ENCODE peak calls at places on chromosomes 2 and 18, in nine cellular contexts. Z is A549, H is hepatocyte, G is AG04450, Y is H9, S is stomach, K is tibial artery, F is lung, O is tibial nerve. E is an unnamed sample.

GRCh38 chr2:5710615-5711014 is 18.4 kb downstream of the SOX11 start:
- DNase-seq in O (no peak), G (no peak), H (no peak), Z (no peak), S (no peak), Y (no peak), F (no peak), K (no peak), E (no peak)

GRCh38 chr2:106140091-106140490 is 54.0 kb downstream of the UXS1 start:
- DNase-seq in F (no peak), O (no peak), G (no peak), Y (no peak), Z (no peak), H (no peak), S (no peak), K (no peak), E (no peak)

GRCh38 chr2:169095631-169096105 is 26.3 kb downstream of the DHRS9 start:
- DNase-seq in H (peak; percentile 23), F (no peak), O (no peak), K (no peak), Y (no peak), S (no peak), Z (peak; percentile 30), G (peak; percentile 21), E (no peak)

GRCh38 chr2:9205963-9206948 is at the start of gene ASAP2:
- DNase-seq in Y (peak; percentile 65), Z (peak; percentile 76), S (peak; percentile 79), F (peak; percentile 72), K (peak; percentile 68), H (peak; percentile 91), G (no peak), O (peak; percentile 55), E (peak; percentile 88)

GRCh38 chr2:232330068-232330999 is 48.2 kb upstream of the ALPP start:
- DNase-seq in G (no peak), O (no peak), Z (no peak), F (no peak), S (no peak), K (no peak), Y (peak; percentile 80), H (no peak), E (peak; percentile 72)

GRCh38 chr2:39705638-39706037 is 39.9 kb downstream of the TMEM178A start:
- DNase-seq in K (no peak), O (no peak), G (no peak), H (no peak), Y (no peak), Z (no peak), F (no peak), S (no peak), E (no peak)

GRCh38 chr2:17538022-17538843 is 2.3 kb upstream of the VSNL1 start:
- DNase-seq in S (no peak), H (peak; percentile 18), Y (peak; percentile 58), G (no peak), K (no peak), F (no peak), Z (peak; percentile 20), O (no peak), E (no peak)

GRCh38 chr2:11865820-11866219 is 119.4 kb downstream of the LPIN1 start:
- DNase-seq in S (no peak), H (no peak), G (no peak), O (no peak), K (no peak), Y (no peak), Z (no peak), F (peak; percentile 23), E (peak; percentile 59)

GRCh38 chr18:13278231-13278630 is 59.7 kb downstream of the LDLRAD4 start:
- DNase-seq in G (no peak), O (no peak), H (no peak), F (no peak), S (no peak), K (peak; percentile 8), Y (no peak), Z (no peak), E (no peak)

GRCh38 chr18:13280066-13280795 is 61.7 kb downstream of the LDLRAD4 start:
- DNase-seq in H (no peak), G (no peak), F (no peak), S (no peak), Y (no peak), O (no peak), Z (no peak), K (peak; percentile 3), E (no peak)

GRCh38 chr18:13276530-13277520 is 58.3 kb downstream of the LDLRAD4 start:
- DNase-seq in H (no peak), Z (no peak), G (no peak), K (peak; percentile 9), Y (no peak), O (no peak), F (no peak), S (no peak), E (no peak)

GRCh38 chr18:13281406-13281805 is 62.8 kb downstream of the LDLRAD4 start:
- DNase-seq in K (no peak), G (no peak), Y (no peak), O (no peak), Z (no peak), H (no peak), S (no peak), F (no peak), E (no peak)

DNA sequence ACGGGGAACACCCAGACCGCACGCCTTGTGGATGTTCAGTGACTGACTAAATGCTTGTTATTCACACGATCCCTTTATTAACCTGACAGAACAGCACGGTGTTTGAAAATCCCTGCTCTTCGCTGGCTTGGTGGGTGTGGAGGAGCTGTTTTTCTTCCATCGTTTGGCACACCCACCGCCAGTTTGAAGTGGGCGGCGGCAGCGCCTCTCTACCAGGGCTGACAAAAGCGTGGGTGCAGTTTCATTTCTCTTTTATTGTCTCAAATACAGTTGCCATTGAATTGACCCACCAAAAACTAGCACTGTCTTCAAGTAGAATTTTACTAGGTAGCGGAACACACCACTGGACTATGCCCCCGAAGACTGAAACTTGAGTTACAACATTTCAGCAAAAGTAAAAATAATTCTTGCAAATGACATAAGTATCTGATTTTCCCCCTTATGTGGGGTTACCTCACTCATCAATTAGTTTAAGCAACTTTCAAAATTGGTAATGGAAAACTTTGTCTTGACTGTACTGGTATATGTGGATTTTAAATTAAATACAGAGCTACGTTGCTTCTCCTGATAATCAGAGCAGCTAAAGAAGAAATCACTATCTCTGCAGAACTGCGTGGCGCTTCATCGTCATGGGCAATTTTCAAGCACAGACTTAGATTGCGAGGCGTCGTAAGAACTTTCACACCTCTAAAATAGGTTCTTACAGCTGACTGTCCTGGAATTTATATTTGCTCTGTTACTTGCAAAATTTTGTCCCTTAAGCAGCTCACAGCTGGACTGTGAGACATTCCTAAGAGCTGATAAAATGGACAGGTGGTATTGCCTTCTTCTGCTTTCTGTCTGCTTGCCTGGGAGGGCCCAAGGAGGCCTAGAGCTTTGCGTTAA is 60.9 kb downstream of the LDLRAD4 start:
- DNase-seq in G (no peak), K (peak; percentile 21), S (no peak), Z (no peak), H (no peak), O (no peak), Y (no peak), F (no peak), E (no peak)
- H3K9me3 ChIP-seq in G (no peaks in the 10 kb centered on the region), K (no peaks in the 10 kb centered on the region), S (no peaks in the 10 kb centered on the region), Z (no peaks in the 10 kb centered on the region), H (no peaks in the 10 kb centered on the region), O (no peaks in the 10 kb centered on the region), Y (no peaks in the 10 kb centered on the region), F (peaks cover 4% of the 10 kb centered on the region), E (peaks cover 8% of the 10 kb centered on the region)

DNA sequence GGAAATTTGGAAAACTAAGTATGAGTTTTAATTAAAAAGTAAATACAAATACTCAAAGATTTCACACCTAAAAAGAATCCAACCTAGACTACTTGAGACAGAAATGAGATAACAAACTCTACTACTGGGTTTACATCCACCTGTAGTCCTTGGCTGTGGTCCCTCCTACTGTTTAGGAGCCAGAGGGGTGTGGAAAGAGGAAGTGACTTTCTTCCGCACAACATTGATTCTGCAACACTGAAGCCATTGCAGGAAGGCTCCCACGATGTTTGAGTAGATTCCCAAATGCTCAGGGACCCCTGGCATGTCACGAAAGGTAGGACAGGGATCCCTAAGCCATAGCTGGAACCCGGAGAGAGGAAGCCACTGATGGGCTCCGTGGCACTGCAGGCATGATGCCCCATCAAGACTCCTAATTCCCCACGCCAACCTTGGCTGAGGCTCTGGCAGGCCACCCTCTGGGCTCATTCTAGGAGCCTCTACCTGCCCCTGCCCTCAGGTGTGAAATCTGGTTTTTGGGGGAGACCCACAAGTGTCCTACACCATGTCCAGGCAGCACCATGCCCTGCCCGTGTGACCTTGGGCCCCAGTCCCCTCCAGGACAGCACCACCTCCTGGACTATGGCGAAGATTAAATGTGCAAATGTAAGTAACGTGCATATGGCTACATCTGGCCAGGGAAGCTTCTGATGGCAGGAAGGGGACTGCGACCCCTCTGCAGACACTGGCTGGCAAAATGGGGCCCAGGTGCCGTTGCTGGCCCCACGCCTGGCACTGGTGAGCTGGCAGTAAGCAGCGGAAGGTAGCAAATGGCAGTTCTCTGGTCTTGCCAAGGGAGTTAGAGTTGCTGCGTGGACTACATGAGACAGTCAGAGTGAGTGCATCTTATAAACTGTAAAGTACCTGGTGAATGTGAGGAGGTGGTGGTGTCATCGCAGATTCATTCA is 38.2 kb upstream of the MAL start:
- DNase-seq in H (no peak), S (no peak), K (no peak), O (no peak), Y (no peak), Z (no peak), G (no peak), F (no peak), E (no peak)
- H3K9me3 ChIP-seq in H (no peaks in the 10 kb centered on the region), S (no peaks in the 10 kb centered on the region), K (no peaks in the 10 kb centered on the region), O (no peaks in the 10 kb centered on the region), Y (no peaks in the 10 kb centered on the region), Z (no peaks in the 10 kb centered on the region), G (no peaks in the 10 kb centered on the region), F (no peaks in the 10 kb centered on the region), E (no peaks in the 10 kb centered on the region)

DNA sequence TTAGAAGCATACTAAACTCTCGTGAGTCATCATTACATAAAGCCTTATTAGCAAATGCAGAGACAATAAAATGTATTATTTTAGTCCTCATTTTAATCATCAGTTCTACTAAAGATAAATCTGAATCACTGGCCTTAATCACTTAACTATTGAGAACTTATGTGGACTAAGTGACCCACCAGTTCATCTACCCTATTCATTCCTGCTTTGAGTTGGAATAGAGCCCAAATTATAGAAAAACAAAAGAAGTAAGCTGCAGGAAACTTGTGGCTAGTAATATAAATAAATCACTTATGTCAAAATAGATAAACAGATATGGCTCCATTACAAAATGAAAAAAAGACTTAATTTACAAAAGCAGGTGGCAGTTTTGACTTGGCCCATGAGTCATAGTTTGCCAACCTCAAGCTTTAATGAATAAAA is 851.8 kb upstream of the CRIM1 start:
- DNase-seq in Y (no peak), O (no peak), S (no peak), H (no peak), F (no peak), Z (no peak), K (no peak), G (no peak), E (no peak)
- H3K9me3 ChIP-seq in Y (no peaks in the 10 kb centered on the region), O (no peaks in the 10 kb centered on the region), S (no peaks in the 10 kb centered on the region), H (no peaks in the 10 kb centered on the region), F (no peaks in the 10 kb centered on the region), Z (no peaks in the 10 kb centered on the region), K (no peaks in the 10 kb centered on the region), G (peaks cover 6% of the 10 kb centered on the region), E (no peaks in the 10 kb centered on the region)

GRCh38 chr2:173862612-173863217 is 102.5 kb downstream of the SP3 start:
- DNase-seq in O (peak; percentile 19), Z (no peak), Y (no peak), S (no peak), H (no peak), K (no peak), F (no peak), G (no peak), E (no peak)

GRCh38 chr2:173865976-173866857 is 99.0 kb downstream of the SP3 start:
- DNase-seq in G (no peak), Z (no peak), S (no peak), O (no peak), H (no peak), Y (no peak), K (no peak), F (no peak), E (no peak)

GRCh38 chr2:173869830-173870229 is 95.3 kb downstream of the SP3 start:
- DNase-seq in K (no peak), H (no peak), S (no peak), Z (no peak), F (no peak), G (no peak), O (no peak), Y (no peak), E (no peak)

GRCh38 chr2:173869244-173869643 is 95.9 kb downstream of the SP3 start:
- DNase-seq in S (no peak), K (no peak), Z (no peak), O (no peak), F (no peak), G (no peak), Y (no peak), H (no peak), E (no peak)

DNA sequence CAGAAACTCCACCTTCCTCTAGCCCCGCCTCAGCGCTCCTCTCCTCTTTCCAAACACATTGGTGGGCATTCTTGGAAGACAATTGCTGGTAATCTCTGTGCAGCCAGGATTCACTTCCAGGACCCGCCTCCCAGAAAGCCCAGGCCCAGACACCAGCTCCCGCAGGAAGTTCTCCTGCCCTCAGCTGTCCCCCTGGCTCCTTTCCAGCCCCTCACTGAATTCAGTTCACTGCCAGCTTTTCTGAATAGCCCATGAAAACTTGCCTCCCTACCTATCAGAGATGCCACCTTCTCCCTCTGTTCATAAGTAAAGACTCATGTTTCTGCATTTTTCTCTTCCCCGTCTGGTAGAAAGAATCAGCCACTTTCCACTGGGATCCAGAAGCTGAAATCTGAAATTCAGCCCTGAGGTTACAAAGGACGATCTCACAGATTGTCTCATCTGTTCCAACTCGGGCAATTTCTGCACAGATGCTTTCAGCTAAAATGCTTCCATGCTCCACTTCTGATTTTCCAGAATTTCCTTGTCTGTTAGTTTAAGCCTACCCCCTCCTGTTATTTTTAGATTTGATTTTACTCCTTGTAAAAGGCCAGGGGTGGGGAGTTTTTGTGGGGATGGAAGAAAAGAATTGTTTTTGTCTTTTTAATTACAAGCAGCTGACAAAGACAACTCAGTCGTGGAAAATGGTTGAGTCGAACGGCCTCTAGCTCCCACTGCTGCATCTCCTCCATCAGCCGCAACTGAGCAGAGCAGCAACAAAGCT is 98.1 kb downstream of the SP3 start:
- DNase-seq in H (no peak), K (no peak), Z (no peak), F (no peak), G (no peak), S (no peak), Y (no peak), O (peak; percentile 8), E (no peak)
- H3K9me3 ChIP-seq in H (no peaks in the 10 kb centered on the region), K (no peaks in the 10 kb centered on the region), Z (no peaks in the 10 kb centered on the region), F (no peaks in the 10 kb centered on the region), G (no peaks in the 10 kb centered on the region), S (no peaks in the 10 kb centered on the region), Y (no peaks in the 10 kb centered on the region), O (no peaks in the 10 kb centered on the region), E (no peaks in the 10 kb centered on the region)